ENCODE peak calls at places on chromosomes 5 and 9, in four cellular contexts. G, P, R and U are unnamed samples.

GRCh38 chr9:19409406-19410194 is 791 bp downstream of the ACER2 start:
- DNase-seq in G (peak; percentile 8), P (no peak), R (peak; percentile 63), U (no peak)

GRCh38 chr5:40680741-40681350 is 1.1 kb downstream of the PTGER4 start:
- DNase-seq in P (no peak), G (no peak), R (peak; percentile 39), U (no peak)

GRCh38 chr9:96320749-96321280 is 18.8 kb upstream of the HSD17B3 start:
- DNase-seq in R (no peak), P (no peak), G (no peak), U (no peak)

GRCh38 chr5:159050408-159051091 is 49.2 kb downstream of the EBF1 start:
- DNase-seq in G (no peak), R (no peak), P (no peak), U (no peak)

GRCh38 chr9:19496321-19496720 is 87.5 kb downstream of the ACER2 start:
- DNase-seq in P (no peak), G (no peak), R (no peak), U (no peak)

GRCh38 chr5:103094737-103095136 is 25.2 kb downstream of the GIN1 start:
- DNase-seq in G (no peak), R (no peak), P (no peak), U (no peak)

GRCh38 chr5:174413520-174414314 is 310.7 kb upstream of the MSX2 start:
- DNase-seq in P (no peak), R (no peak), G (no peak), U (no peak)

GRCh38 chr9:127455299-127455992 is 4.1 kb downstream of the LRSAM1 start:
- DNase-seq in G (no peak), R (no peak), P (no peak), U (peak; percentile 66)

GRCh38 chr9:7790022-7790818 is 9.4 kb downstream of the DMAC1 start:
- DNase-seq in G (no peak), R (peak; percentile 24), P (no peak), U (no peak)

GRCh38 chr5:73282923-73283322 is 109.9 kb downstream of the TMEM174 start:
- DNase-seq in P (no peak), R (no peak), G (no peak), U (peak; percentile 35)

GRCh38 chr9:97848582-97849237 is 4.3 kb upstream of the FOXE1 start:
- DNase-seq in G (no peak), R (no peak), P (no peak), U (no peak)

GRCh38 chr5:77133061-77133758 is 46.1 kb upstream of the ZBED3 start:
- DNase-seq in G (peak; percentile 72), R (no peak), P (no peak), U (peak; percentile 18)

GRCh38 chr5:7902201-7902600 is 33.3 kb downstream of the MTRR start:
- DNase-seq in P (no peak), G (no peak), R (no peak), U (no peak)

GRCh38 chr5:92378961-92379611 is 996.0 kb upstream of the ARRDC3 start:
- DNase-seq in P (no peak), G (no peak), R (no peak), U (no peak)

GRCh38 chr5:68248896-68249295 is 33.3 kb downstream of the PIK3R1 start:
- DNase-seq in R (no peak), P (no peak), G (no peak), U (no peak)

GRCh38 chr9:121067655-121068054 is 7.1 kb upstream of the CNTRL start:
- DNase-seq in G (no peak), R (no peak), P (no peak), U (no peak)

GRCh38 chr9:76116913-76117312 is 226.4 kb downstream of the PCSK5 start:
- DNase-seq in G (no peak), P (no peak), R (no peak), U (no peak)

GRCh38 chr5:15010936-15011335 is 139.4 kb upstream of the ANKH start:
- DNase-seq in G (no peak), R (no peak), P (no peak), U (no peak)

GRCh38 chr9:120351106-120351505 is 228.9 kb downstream of the CDK5RAP2 start:
- DNase-seq in P (no peak), G (no peak), R (no peak), U (no peak)

GRCh38 chr5:143102414-143102813 is 301.1 kb downstream of the NR3C1 start:
- DNase-seq in G (no peak), P (no peak), R (no peak), U (no peak)

GRCh38 chr9:136137321-136138054 is 18.8 kb upstream of the TMEM250 start:
- DNase-seq in R (peak; percentile 74), G (no peak), P (no peak), U (peak; percentile 68)

GRCh38 chr9:88266416-88266815 is 121.8 kb upstream of the SPIN1 start:
- DNase-seq in P (no peak), G (no peak), R (no peak), U (no peak)

GRCh38 chr9:11275158-11275695 is 662.4 kb upstream of the PTPRD start:
- DNase-seq in G (no peak), R (no peak), P (no peak), U (no peak)

GRCh38 chr9:77163889-77164288 is 13.4 kb upstream of the VPS13A start:
- DNase-seq in R (no peak), P (no peak), G (no peak), U (no peak)

GRCh38 chr5:53392073-53392472 is 88.4 kb upstream of the FST start:
- DNase-seq in R (no peak), P (no peak), G (no peak), U (no peak)

GRCh38 chr5:72455477-72455876 is 51.7 kb downstream of the ZNF366 start:
- DNase-seq in P (no peak), G (no peak), R (no peak), U (no peak)

GRCh38 chr5:125497651-125498050 is 751.2 kb upstream of the ZNF608 start:
- DNase-seq in R (no peak), P (no peak), G (no peak), U (no peak)

GRCh38 chr5:154058055-154059038 is 19.6 kb downstream of the MFAP3 start:
- DNase-seq in P (peak; percentile 63), R (no peak), G (peak; percentile 52), U (no peak)

GRCh38 chr9:75889977-75890540 is 414 bp upstream of the PCSK5 start:
- DNase-seq in P (no peak), G (no peak), R (peak; percentile 7), U (peak; percentile 27)

DNA sequence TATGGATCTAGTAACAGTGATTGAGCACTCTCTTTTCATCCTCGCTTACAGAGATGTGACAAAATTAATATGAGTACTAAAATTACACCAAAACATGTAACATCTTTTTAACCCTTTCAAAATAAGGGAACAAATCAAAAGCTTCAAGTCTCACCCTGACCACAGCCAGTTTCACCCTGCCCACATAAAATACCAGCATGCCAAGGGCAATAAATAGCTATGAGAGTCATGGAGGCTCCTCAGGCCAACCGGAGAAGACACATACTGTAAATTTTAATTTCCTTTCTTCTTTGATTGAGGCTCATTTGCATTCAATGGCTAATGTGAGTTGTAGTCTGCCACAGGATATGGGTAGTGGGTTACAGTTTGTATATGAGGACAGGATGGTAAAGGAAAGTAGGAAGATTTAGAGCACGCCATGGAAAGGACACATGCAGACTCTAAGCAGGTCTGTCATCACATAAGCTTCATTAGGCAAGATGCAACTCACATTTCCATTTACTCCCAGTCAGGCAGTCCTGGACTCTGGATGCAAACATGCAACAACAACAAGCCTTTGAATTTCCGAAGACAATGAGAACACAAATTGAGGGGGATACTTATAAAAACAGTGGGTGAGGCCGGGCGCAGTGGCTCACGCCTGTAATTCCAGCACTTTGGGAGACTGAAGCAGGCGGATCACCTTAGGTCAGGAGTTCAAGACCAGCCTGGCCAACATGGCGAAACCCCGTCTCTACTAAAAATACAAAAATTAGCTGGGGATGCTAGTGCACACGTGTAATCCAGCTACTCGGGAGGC is 11.3 kb downstream of the IL4 start:
- DNase-seq in R (no peak), P (no peak), G (no peak), U (no peak)
- TF ChIP-seq JUND in R (no peak), P (no peak), G (no peak), U (no peak)

GRCh38 chr5:29042152-29042551 is 2003.8 kb upstream of the CDH9 start:
- DNase-seq in G (no peak), P (no peak), R (no peak), U (no peak)
- TF ChIP-seq JUND in G (no peak), P (no peak), R (no peak), U (no peak)

GRCh38 chr5:89712135-89712700 is 697.3 kb downstream of the CETN3 start:
- DNase-seq in G (no peak), P (no peak), R (peak; percentile 44), U (no peak)

GRCh38 chr5:89703799-89704198 is 705.8 kb downstream of the CETN3 start:
- DNase-seq in R (no peak), P (no peak), G (no peak), U (peak; percentile 62)

GRCh38 chr5:89711526-89711925 is 698.0 kb downstream of the CETN3 start:
- DNase-seq in R (no peak), G (no peak), P (no peak), U (no peak)

GRCh38 chr5:89707891-89708290 is 701.7 kb downstream of the CETN3 start:
- DNase-seq in R (no peak), P (no peak), G (no peak), U (no peak)
- TF ChIP-seq JUND in R (no peak), P (no peak), G (no peak), U (no peak)

GRCh38 chr5:179387151-179388110 is 42.2 kb upstream of the ADAMTS2 start:
- DNase-seq in G (no peak), R (no peak), P (no peak), U (no peak)

GRCh38 chr5:179393078-179393477 is 47.8 kb upstream of the ADAMTS2 start:
- DNase-seq in G (peak; percentile 65), R (no peak), P (no peak), U (no peak)
- TF ChIP-seq JUND in G (peak; percentile 86), R (no peak), P (no peak), U (no peak)

DNA sequence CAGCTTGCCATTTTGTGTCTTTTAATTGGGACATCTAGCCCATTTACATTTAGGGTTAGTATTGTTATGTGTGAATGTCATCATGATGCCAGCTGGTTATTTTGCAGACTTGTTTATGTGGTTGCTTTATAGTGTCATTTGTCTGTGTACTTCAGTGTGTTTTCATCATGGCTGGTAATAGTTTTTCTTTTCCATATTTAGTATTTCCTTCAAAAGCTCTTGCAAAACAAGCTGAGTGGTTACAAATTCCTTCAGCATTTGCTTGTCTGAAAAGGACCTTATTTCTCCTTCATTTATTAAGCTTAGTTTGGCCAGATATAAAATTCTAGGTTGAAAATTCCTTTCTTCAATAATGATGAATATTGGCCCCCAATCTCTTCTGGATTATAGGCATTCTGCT is 28.5 kb upstream of the TNFSF15 start:
- DNase-seq in P (no peak), R (no peak), G (no peak), U (no peak)
- TF ChIP-seq JUND in P (no peak), R (no peak), G (no peak), U (no peak)

DNA sequence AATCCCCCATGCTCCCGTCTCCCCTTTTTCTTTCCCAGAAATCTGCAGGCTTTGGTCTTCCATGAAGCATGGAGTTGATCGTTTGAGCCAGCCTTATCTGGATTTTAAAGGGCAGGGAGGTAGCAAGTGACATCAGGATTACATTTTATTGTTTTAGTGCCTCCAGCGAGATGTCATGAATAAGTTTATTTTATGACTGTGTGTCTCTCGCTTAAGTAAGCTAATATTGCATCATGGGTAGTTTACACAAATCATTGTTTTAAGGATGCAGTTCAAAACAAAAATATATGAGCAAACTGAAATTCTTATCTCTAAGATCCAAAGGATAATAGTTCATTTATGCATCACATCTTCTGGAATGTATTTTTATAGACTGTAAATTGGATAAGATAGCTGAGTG is 50.7 kb upstream of the TNFSF8 start:
- DNase-seq in R (no peak), G (no peak), P (no peak), U (no peak)
- TF ChIP-seq JUND in R (no peak), G (no peak), P (no peak), U (no peak)